ENCODE peak calls at places on chromosome 13, in six cellular contexts. Y, I, W, F, Z and Q are unnamed samples.

GRCh38 chr13:101811440-101811839 is 359.0 kb downstream of the ITGBL1 start:
- DNase-seq in Z (no peak), W (no peak), Y (peak; percentile 5), F (no peak), I (no peak), Q (no peak)

GRCh38 chr13:95349267-95349666 is 48.0 kb upstream of the ABCC4 start:
- DNase-seq in F (no peak), Z (peak; percentile 19), Y (no peak), I (no peak), W (no peak), Q (no peak)

GRCh38 chr13:57787058-57787791 is 155.7 kb downstream of the PCDH17 start:
- DNase-seq in W (no peak), I (no peak), Y (no peak), F (no peak), Z (no peak), Q (no peak)

GRCh38 chr13:86559915-86560314 is 760.7 kb upstream of the SLITRK6 start:
- DNase-seq in F (no peak), Z (no peak), I (no peak), W (no peak), Y (peak; percentile 16), Q (no peak)

GRCh38 chr13:25981060-25981459 is 70.8 kb downstream of the SHISA2 start:
- DNase-seq in Y (no peak), W (no peak), Z (no peak), F (no peak), I (no peak), Q (no peak)

GRCh38 chr13:20550799-20551198 is 16.2 kb upstream of the IFT88 start:
- DNase-seq in I (no peak), Y (peak; percentile 4), Z (peak; percentile 22), W (no peak), F (no peak), Q (peak; percentile 17)

GRCh38 chr13:110712081-110712848 is 1.2 kb upstream of the ING1 start:
- DNase-seq in Z (peak; percentile 85), F (no peak), I (peak; percentile 64), W (peak; percentile 76), Y (peak; percentile 41), Q (peak; percentile 90)

GRCh38 chr13:31980842-31981241 is 50.7 kb upstream of the FRY start:
- DNase-seq in W (no peak), F (no peak), Y (peak; percentile 48), I (no peak), Z (peak; percentile 55), Q (no peak)

GRCh38 chr13:25132984-25133383 is 37.0 kb downstream of the PABPC3 start:
- DNase-seq in W (no peak), Z (no peak), Y (no peak), I (no peak), F (no peak), Q (no peak)